ENCODE peak calls at places on chromosomes 12 and 14, in six cellular contexts. One of them, this sample, is unnamed.

GRCh38 chr14:36845346-36846042 is 183.8 kb downstream of the PAX9 start:
- DNase-seq in heart left ventricle: no peak
- DNase-seq in tibial artery: no peak
- DNase-seq in brain microvascular endothelial cell: no peak
- DNase-seq in breast epithelium: no peak
- DNase-seq in CD8-positive, alpha-beta T cell: no peak
- DNase-seq in this sample: no peak

GRCh38 chr14:54475911-54476310 is 12.9 kb downstream of the GMFB start:
- DNase-seq in heart left ventricle: no peak
- DNase-seq in tibial artery: no peak
- DNase-seq in brain microvascular endothelial cell: no peak
- DNase-seq in breast epithelium: no peak
- DNase-seq in CD8-positive, alpha-beta T cell: no peak
- DNase-seq in this sample: no peak

GRCh38 chr12:124482901-124483799 is 84.3 kb downstream of the NCOR2 start:
- DNase-seq in heart left ventricle: no peak
- DNase-seq in tibial artery: no peak
- DNase-seq in brain microvascular endothelial cell: no peak
- DNase-seq in breast epithelium: no peak
- DNase-seq in CD8-positive, alpha-beta T cell: no peak
- DNase-seq in this sample: no peak

GRCh38 chr12:59113831-59114273 is 193.5 kb upstream of the LRIG3 start:
- DNase-seq in heart left ventricle: peak; percentile 69
- DNase-seq in tibial artery: peak; percentile 83
- DNase-seq in brain microvascular endothelial cell: peak; percentile 76
- DNase-seq in breast epithelium: peak; percentile 71
- DNase-seq in CD8-positive, alpha-beta T cell: no peak
- DNase-seq in this sample: peak; percentile 40

GRCh38 chr12:117596968-117597367 is 235.5 kb upstream of the NOS1 start:
- DNase-seq in heart left ventricle: no peak
- DNase-seq in tibial artery: no peak
- DNase-seq in brain microvascular endothelial cell: no peak
- DNase-seq in breast epithelium: no peak
- DNase-seq in CD8-positive, alpha-beta T cell: no peak
- DNase-seq in this sample: no peak

GRCh38 chr12:3535431-3535841 is 44.4 kb downstream of the PRMT8 start:
- DNase-seq in heart left ventricle: no peak
- DNase-seq in tibial artery: no peak
- DNase-seq in brain microvascular endothelial cell: no peak
- DNase-seq in breast epithelium: no peak
- DNase-seq in CD8-positive, alpha-beta T cell: no peak
- DNase-seq in this sample: no peak

GRCh38 chr12:700061-700460 is 36.8 kb upstream of the NINJ2 start:
- DNase-seq in heart left ventricle: no peak
- DNase-seq in tibial artery: no peak
- DNase-seq in brain microvascular endothelial cell: no peak
- DNase-seq in breast epithelium: no peak
- DNase-seq in CD8-positive, alpha-beta T cell: no peak
- DNase-seq in this sample: no peak

GRCh38 chr12:87054225-87054624 is 798.0 kb upstream of the MGAT4C start:
- DNase-seq in heart left ventricle: no peak
- DNase-seq in tibial artery: no peak
- DNase-seq in brain microvascular endothelial cell: no peak
- DNase-seq in breast epithelium: no peak
- DNase-seq in CD8-positive, alpha-beta T cell: no peak
- DNase-seq in this sample: no peak

GRCh38 chr12:14418526-14418925 is 53.0 kb downstream of the ATF7IP start:
- DNase-seq in heart left ventricle: no peak
- DNase-seq in tibial artery: no peak
- DNase-seq in brain microvascular endothelial cell: no peak
- DNase-seq in breast epithelium: no peak
- DNase-seq in CD8-positive, alpha-beta T cell: no peak
- DNase-seq in this sample: no peak
- TF ChIP-seq CTCF in heart left ventricle: peak; percentile 52
- TF ChIP-seq CTCF in tibial artery: peak; percentile 30
- TF ChIP-seq CTCF in brain microvascular endothelial cell: peak; percentile 20
- TF ChIP-seq CTCF in breast epithelium: peak; percentile 25
- TF ChIP-seq CTCF in CD8-positive, alpha-beta T cell: peak; percentile 81
- TF ChIP-seq CTCF in this sample: peak; percentile 31

GRCh38 chr14:89241934-89242670 is 174.9 kb downstream of the FOXN3 start:
- DNase-seq in heart left ventricle: no peak
- DNase-seq in tibial artery: no peak
- DNase-seq in brain microvascular endothelial cell: no peak
- DNase-seq in breast epithelium: no peak
- DNase-seq in CD8-positive, alpha-beta T cell: no peak
- DNase-seq in this sample: no peak
- TF ChIP-seq CTCF in heart left ventricle: no peak
- TF ChIP-seq CTCF in tibial artery: peak; percentile 17
- TF ChIP-seq CTCF in brain microvascular endothelial cell: peak; percentile 1
- TF ChIP-seq CTCF in breast epithelium: no peak
- TF ChIP-seq CTCF in CD8-positive, alpha-beta T cell: no peak
- TF ChIP-seq CTCF in this sample: peak; percentile 15

DNA sequence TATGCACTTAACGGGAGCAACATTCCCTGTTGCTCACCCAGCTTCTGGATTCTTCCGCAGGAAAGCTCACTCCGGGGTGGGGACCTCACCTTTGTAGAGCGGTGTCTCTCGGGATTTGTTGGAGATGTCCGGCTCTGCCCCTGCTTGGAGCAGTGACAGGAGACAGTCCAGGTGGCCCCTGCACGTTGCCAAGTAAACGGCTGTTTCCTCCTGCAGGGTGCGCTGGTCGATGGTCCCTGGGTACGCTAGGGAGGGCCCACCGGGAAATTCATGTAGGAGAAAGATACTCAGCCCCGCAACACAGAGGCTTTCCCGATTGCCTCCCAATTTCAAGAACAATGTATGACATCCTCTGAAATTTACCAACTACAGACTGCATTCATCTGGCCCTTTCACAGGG is 23.1 kb downstream of the ASB2 start:
- DNase-seq in heart left ventricle: no peak
- DNase-seq in tibial artery: no peak
- DNase-seq in brain microvascular endothelial cell: no peak
- DNase-seq in breast epithelium: no peak
- DNase-seq in CD8-positive, alpha-beta T cell: no peak
- DNase-seq in this sample: no peak
- TF ChIP-seq CTCF in heart left ventricle: peak; percentile 18
- TF ChIP-seq CTCF in tibial artery: no peak
- TF ChIP-seq CTCF in brain microvascular endothelial cell: peak; percentile 10
- TF ChIP-seq CTCF in breast epithelium: no peak
- TF ChIP-seq CTCF in CD8-positive, alpha-beta T cell: no peak
- TF ChIP-seq CTCF in this sample: no peak

GRCh38 chr12:104458645-104459555 is 2.2 kb downstream of the CHST11 start:
- DNase-seq in heart left ventricle: no peak
- DNase-seq in tibial artery: no peak
- DNase-seq in brain microvascular endothelial cell: no peak
- DNase-seq in breast epithelium: no peak
- DNase-seq in CD8-positive, alpha-beta T cell: no peak
- DNase-seq in this sample: peak; percentile 10
- TF ChIP-seq CTCF in heart left ventricle: no peak
- TF ChIP-seq CTCF in tibial artery: no peak
- TF ChIP-seq CTCF in brain microvascular endothelial cell: peak; percentile 30
- TF ChIP-seq CTCF in breast epithelium: no peak
- TF ChIP-seq CTCF in CD8-positive, alpha-beta T cell: no peak
- TF ChIP-seq CTCF in this sample: no peak

GRCh38 chr14:82113710-82114109 is 580.1 kb upstream of the SEL1L start:
- DNase-seq in heart left ventricle: no peak
- DNase-seq in tibial artery: no peak
- DNase-seq in brain microvascular endothelial cell: no peak
- DNase-seq in breast epithelium: no peak
- DNase-seq in CD8-positive, alpha-beta T cell: no peak
- DNase-seq in this sample: no peak
- TF ChIP-seq CTCF in heart left ventricle: no peak
- TF ChIP-seq CTCF in tibial artery: peak; percentile 18
- TF ChIP-seq CTCF in brain microvascular endothelial cell: no peak
- TF ChIP-seq CTCF in breast epithelium: no peak
- TF ChIP-seq CTCF in CD8-positive, alpha-beta T cell: no peak
- TF ChIP-seq CTCF in this sample: no peak

GRCh38 chr14:90535556-90535930 is 138.7 kb downstream of the CALM1 start:
- DNase-seq in heart left ventricle: no peak
- DNase-seq in tibial artery: no peak
- DNase-seq in brain microvascular endothelial cell: no peak
- DNase-seq in breast epithelium: no peak
- DNase-seq in CD8-positive, alpha-beta T cell: no peak
- DNase-seq in this sample: no peak
- TF ChIP-seq CTCF in heart left ventricle: no peak
- TF ChIP-seq CTCF in tibial artery: no peak
- TF ChIP-seq CTCF in brain microvascular endothelial cell: no peak
- TF ChIP-seq CTCF in breast epithelium: no peak
- TF ChIP-seq CTCF in CD8-positive, alpha-beta T cell: no peak
- TF ChIP-seq CTCF in this sample: no peak

DNA sequence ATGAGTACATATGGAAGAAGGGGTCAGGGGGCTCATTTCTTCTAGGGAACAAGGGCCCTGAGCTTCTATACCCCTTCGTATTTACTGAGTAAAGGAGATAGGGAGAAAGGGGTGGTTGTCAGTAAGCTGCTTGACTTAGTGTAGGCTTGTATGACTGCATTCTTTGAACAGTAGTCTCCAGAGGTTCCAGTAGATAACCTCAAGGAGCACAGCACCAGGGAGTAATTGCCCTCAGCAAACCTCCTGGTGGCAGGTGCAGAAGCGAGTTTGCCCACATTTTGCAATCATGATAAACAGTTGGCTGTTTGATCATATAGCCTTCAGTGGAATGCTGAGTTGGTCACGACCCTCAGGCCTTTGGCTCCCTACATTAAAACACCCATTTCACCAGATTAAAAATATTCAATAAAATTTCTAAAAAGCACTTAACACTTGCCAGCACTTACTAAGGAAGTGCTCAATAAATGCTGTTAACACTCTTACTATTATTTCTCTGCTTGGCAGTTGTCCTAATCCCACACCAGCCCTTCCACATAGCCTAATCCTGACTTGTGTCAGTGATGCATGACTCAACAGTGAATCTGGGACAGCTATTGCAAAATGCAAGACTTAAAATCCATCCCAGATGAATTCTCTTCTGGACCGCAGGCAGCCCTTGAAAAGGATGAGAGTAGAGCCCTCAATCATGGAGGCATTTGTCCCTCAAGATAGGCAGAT is 3.7 kb upstream of the DHRS4L2 start:
- DNase-seq in heart left ventricle: peak; percentile 20
- DNase-seq in tibial artery: no peak
- DNase-seq in brain microvascular endothelial cell: peak; percentile 56
- DNase-seq in breast epithelium: no peak
- DNase-seq in CD8-positive, alpha-beta T cell: no peak
- DNase-seq in this sample: no peak
- TF ChIP-seq CTCF in heart left ventricle: no peak
- TF ChIP-seq CTCF in tibial artery: no peak
- TF ChIP-seq CTCF in brain microvascular endothelial cell: no peak
- TF ChIP-seq CTCF in breast epithelium: no peak
- TF ChIP-seq CTCF in CD8-positive, alpha-beta T cell: no peak
- TF ChIP-seq CTCF in this sample: no peak

GRCh38 chr12:132392389-132393244 is 63.2 kb upstream of the GALNT9 start:
- DNase-seq in heart left ventricle: no peak
- DNase-seq in tibial artery: peak; percentile 40
- DNase-seq in brain microvascular endothelial cell: no peak
- DNase-seq in breast epithelium: peak; percentile 36
- DNase-seq in CD8-positive, alpha-beta T cell: no peak
- DNase-seq in this sample: no peak
- TF ChIP-seq CTCF in heart left ventricle: no peak
- TF ChIP-seq CTCF in tibial artery: no peak
- TF ChIP-seq CTCF in brain microvascular endothelial cell: no peak
- TF ChIP-seq CTCF in breast epithelium: no peak
- TF ChIP-seq CTCF in CD8-positive, alpha-beta T cell: no peak
- TF ChIP-seq CTCF in this sample: no peak